ENCODE peak calls at places on chromosomes 3 and 15, in six cellular contexts. One of them, this sample, is unnamed.

GRCh38 chr15:47725924-47726323 is 8.6 kb downstream of the SEMA6D start:
- DNase-seq in activated T-cell treated with anti-CD3 and anti-CD28 coated beads for 1 hour: no peak
- DNase-seq in vagina: no peak
- DNase-seq in WTC11: no peak
- DNase-seq in stimulated activated CD4-positive, alpha-beta T cell treated with anti-CD3 and anti-CD28 coated beads, Interleukin-1b, Interleukin-23, amount 100 ng/mL, for 24 hours: no peak
- DNase-seq in ureter: no peak
- DNase-seq in this sample: no peak

GRCh38 chr3:129047553-129047839 is 13.1 kb upstream of the GP9 start:
- DNase-seq in vagina: no peak
- DNase-seq in activated T-cell treated with anti-CD3 and anti-CD28 coated beads for 1 hour: no peak
- DNase-seq in stimulated activated CD4-positive, alpha-beta T cell treated with anti-CD3 and anti-CD28 coated beads, Interleukin-1b, Interleukin-23, amount 100 ng/mL, for 24 hours: no peak
- DNase-seq in ureter: no peak
- DNase-seq in WTC11: no peak
- DNase-seq in this sample: no peak

GRCh38 chr3:7309707-7310106 is 448.8 kb downstream of the GRM7 start:
- DNase-seq in activated T-cell treated with anti-CD3 and anti-CD28 coated beads for 1 hour: no peak
- DNase-seq in ureter: peak
- DNase-seq in stimulated activated CD4-positive, alpha-beta T cell treated with anti-CD3 and anti-CD28 coated beads, Interleukin-1b, Interleukin-23, amount 100 ng/mL, for 24 hours: no peak
- DNase-seq in WTC11: no peak
- DNase-seq in vagina: no peak
- DNase-seq in this sample: peak

GRCh38 chr15:52678468-52679231 is 538 bp downstream of the ATOSA start:
- DNase-seq in vagina: no peak
- DNase-seq in ureter: peak
- DNase-seq in stimulated activated CD4-positive, alpha-beta T cell treated with anti-CD3 and anti-CD28 coated beads, Interleukin-1b, Interleukin-23, amount 100 ng/mL, for 24 hours: peak
- DNase-seq in activated T-cell treated with anti-CD3 and anti-CD28 coated beads for 1 hour: peak
- DNase-seq in WTC11: peak
- DNase-seq in this sample: peak

GRCh38 chr15:59594493-59594942 is 17.1 kb upstream of the GCNT3 start:
- DNase-seq in stimulated activated CD4-positive, alpha-beta T cell treated with anti-CD3 and anti-CD28 coated beads, Interleukin-1b, Interleukin-23, amount 100 ng/mL, for 24 hours: no peak
- DNase-seq in WTC11: no peak
- DNase-seq in vagina: no peak
- DNase-seq in activated T-cell treated with anti-CD3 and anti-CD28 coated beads for 1 hour: no peak
- DNase-seq in ureter: no peak
- DNase-seq in this sample: peak

GRCh38 chr15:89187911-89188514 is 33.4 kb downstream of the RLBP1 start:
- DNase-seq in WTC11: no peak
- DNase-seq in vagina: no peak
- DNase-seq in ureter: no peak
- DNase-seq in stimulated activated CD4-positive, alpha-beta T cell treated with anti-CD3 and anti-CD28 coated beads, Interleukin-1b, Interleukin-23, amount 100 ng/mL, for 24 hours: no peak
- DNase-seq in activated T-cell treated with anti-CD3 and anti-CD28 coated beads for 1 hour: no peak
- DNase-seq in this sample: no peak

GRCh38 chr3:124510290-124510689 is 220.0 kb upstream of the UMPS start:
- DNase-seq in stimulated activated CD4-positive, alpha-beta T cell treated with anti-CD3 and anti-CD28 coated beads, Interleukin-1b, Interleukin-23, amount 100 ng/mL, for 24 hours: no peak
- DNase-seq in vagina: no peak
- DNase-seq in WTC11: no peak
- DNase-seq in ureter: no peak
- DNase-seq in activated T-cell treated with anti-CD3 and anti-CD28 coated beads for 1 hour: no peak
- DNase-seq in this sample: no peak

GRCh38 chr3:101829066-101829830 is 20.1 kb upstream of the NFKBIZ start:
- DNase-seq in stimulated activated CD4-positive, alpha-beta T cell treated with anti-CD3 and anti-CD28 coated beads, Interleukin-1b, Interleukin-23, amount 100 ng/mL, for 24 hours: peak
- DNase-seq in WTC11: no peak
- DNase-seq in activated T-cell treated with anti-CD3 and anti-CD28 coated beads for 1 hour: no peak
- DNase-seq in vagina: no peak
- DNase-seq in ureter: peak
- DNase-seq in this sample: peak

GRCh38 chr3:69745503-69745902 is 6.2 kb downstream of the MITF start:
- DNase-seq in stimulated activated CD4-positive, alpha-beta T cell treated with anti-CD3 and anti-CD28 coated beads, Interleukin-1b, Interleukin-23, amount 100 ng/mL, for 24 hours: no peak
- DNase-seq in activated T-cell treated with anti-CD3 and anti-CD28 coated beads for 1 hour: no peak
- DNase-seq in WTC11: no peak
- DNase-seq in vagina: no peak
- DNase-seq in ureter: no peak
- DNase-seq in this sample: no peak

GRCh38 chr15:96253137-96253747 is 77.3 kb upstream of the NR2F2 start:
- DNase-seq in WTC11: no peak
- DNase-seq in stimulated activated CD4-positive, alpha-beta T cell treated with anti-CD3 and anti-CD28 coated beads, Interleukin-1b, Interleukin-23, amount 100 ng/mL, for 24 hours: no peak
- DNase-seq in activated T-cell treated with anti-CD3 and anti-CD28 coated beads for 1 hour: no peak
- DNase-seq in ureter: no peak
- DNase-seq in vagina: no peak
- DNase-seq in this sample: no peak

GRCh38 chr15:51403946-51404695 is 62.7 kb downstream of the GLDN start:
- DNase-seq in stimulated activated CD4-positive, alpha-beta T cell treated with anti-CD3 and anti-CD28 coated beads, Interleukin-1b, Interleukin-23, amount 100 ng/mL, for 24 hours: no peak
- DNase-seq in activated T-cell treated with anti-CD3 and anti-CD28 coated beads for 1 hour: no peak
- DNase-seq in ureter: no peak
- DNase-seq in WTC11: no peak
- DNase-seq in vagina: no peak
- DNase-seq in this sample: no peak

GRCh38 chr3:128504957-128505730 is 12.1 kb upstream of the GATA2 start:
- DNase-seq in vagina: peak
- DNase-seq in stimulated activated CD4-positive, alpha-beta T cell treated with anti-CD3 and anti-CD28 coated beads, Interleukin-1b, Interleukin-23, amount 100 ng/mL, for 24 hours: no peak
- DNase-seq in activated T-cell treated with anti-CD3 and anti-CD28 coated beads for 1 hour: no peak
- DNase-seq in WTC11: no peak
- DNase-seq in ureter: no peak
- DNase-seq in this sample: no peak

GRCh38 chr15:75943713-75944215 is 40.1 kb downstream of the FBXO22 start:
- DNase-seq in stimulated activated CD4-positive, alpha-beta T cell treated with anti-CD3 and anti-CD28 coated beads, Interleukin-1b, Interleukin-23, amount 100 ng/mL, for 24 hours: no peak
- DNase-seq in WTC11: no peak
- DNase-seq in ureter: no peak
- DNase-seq in vagina: no peak
- DNase-seq in activated T-cell treated with anti-CD3 and anti-CD28 coated beads for 1 hour: no peak
- DNase-seq in this sample: no peak

GRCh38 chr15:83092309-83092976 is 15.0 kb upstream of the TM6SF1 start:
- DNase-seq in ureter: no peak
- DNase-seq in activated T-cell treated with anti-CD3 and anti-CD28 coated beads for 1 hour: no peak
- DNase-seq in WTC11: no peak
- DNase-seq in stimulated activated CD4-positive, alpha-beta T cell treated with anti-CD3 and anti-CD28 coated beads, Interleukin-1b, Interleukin-23, amount 100 ng/mL, for 24 hours: no peak
- DNase-seq in vagina: no peak
- DNase-seq in this sample: no peak

GRCh38 chr3:167684389-167684993 is 30.7 kb upstream of the WDR49 start:
- DNase-seq in stimulated activated CD4-positive, alpha-beta T cell treated with anti-CD3 and anti-CD28 coated beads, Interleukin-1b, Interleukin-23, amount 100 ng/mL, for 24 hours: no peak
- DNase-seq in vagina: no peak
- DNase-seq in WTC11: peak
- DNase-seq in activated T-cell treated with anti-CD3 and anti-CD28 coated beads for 1 hour: peak
- DNase-seq in ureter: peak
- DNase-seq in this sample: peak

GRCh38 chr3:141530133-141530768 is 43.4 kb downstream of the RASA2 start:
- DNase-seq in ureter: no peak
- DNase-seq in vagina: no peak
- DNase-seq in stimulated activated CD4-positive, alpha-beta T cell treated with anti-CD3 and anti-CD28 coated beads, Interleukin-1b, Interleukin-23, amount 100 ng/mL, for 24 hours: no peak
- DNase-seq in WTC11: no peak
- DNase-seq in activated T-cell treated with anti-CD3 and anti-CD28 coated beads for 1 hour: no peak
- DNase-seq in this sample: peak

GRCh38 chr15:56432304-56432703 is 32.6 kb downstream of the MNS1 start:
- DNase-seq in activated T-cell treated with anti-CD3 and anti-CD28 coated beads for 1 hour: no peak
- DNase-seq in vagina: no peak
- DNase-seq in stimulated activated CD4-positive, alpha-beta T cell treated with anti-CD3 and anti-CD28 coated beads, Interleukin-1b, Interleukin-23, amount 100 ng/mL, for 24 hours: no peak
- DNase-seq in ureter: no peak
- DNase-seq in WTC11: no peak
- DNase-seq in this sample: no peak

GRCh38 chr15:98567951-98568350 is 80.4 kb upstream of the IGF1R start:
- DNase-seq in vagina: no peak
- DNase-seq in WTC11: no peak
- DNase-seq in stimulated activated CD4-positive, alpha-beta T cell treated with anti-CD3 and anti-CD28 coated beads, Interleukin-1b, Interleukin-23, amount 100 ng/mL, for 24 hours: no peak
- DNase-seq in ureter: no peak
- DNase-seq in activated T-cell treated with anti-CD3 and anti-CD28 coated beads for 1 hour: no peak
- DNase-seq in this sample: peak

GRCh38 chr15:89817701-89818280 is 3.1 kb upstream of the ANPEP start:
- DNase-seq in ureter: no peak
- DNase-seq in WTC11: no peak
- DNase-seq in activated T-cell treated with anti-CD3 and anti-CD28 coated beads for 1 hour: no peak
- DNase-seq in stimulated activated CD4-positive, alpha-beta T cell treated with anti-CD3 and anti-CD28 coated beads, Interleukin-1b, Interleukin-23, amount 100 ng/mL, for 24 hours: no peak
- DNase-seq in vagina: no peak
- DNase-seq in this sample: no peak

GRCh38 chr3:125207507-125207906 is 5.0 kb downstream of the SLC12A8 start:
- DNase-seq in stimulated activated CD4-positive, alpha-beta T cell treated with anti-CD3 and anti-CD28 coated beads, Interleukin-1b, Interleukin-23, amount 100 ng/mL, for 24 hours: no peak
- DNase-seq in ureter: no peak
- DNase-seq in vagina: peak
- DNase-seq in activated T-cell treated with anti-CD3 and anti-CD28 coated beads for 1 hour: no peak
- DNase-seq in WTC11: no peak
- DNase-seq in this sample: no peak

GRCh38 chr3:83500422-83500821 is 1458.4 kb upstream of the CADM2 start:
- DNase-seq in stimulated activated CD4-positive, alpha-beta T cell treated with anti-CD3 and anti-CD28 coated beads, Interleukin-1b, Interleukin-23, amount 100 ng/mL, for 24 hours: no peak
- DNase-seq in WTC11: no peak
- DNase-seq in vagina: no peak
- DNase-seq in activated T-cell treated with anti-CD3 and anti-CD28 coated beads for 1 hour: no peak
- DNase-seq in ureter: no peak
- DNase-seq in this sample: peak